ENCODE peak calls at places on chromosomes 2 and 18, in five cellular contexts. F is PC-9, Z is fibroblast of lung, T is SK-N-SH, C is IMR-90. J is an unnamed sample.
A peak's percentile ranks its signal among the peaks of the same experiment; 100 is the strongest.

GRCh38 chr2:30871440-30871839 is 64.2 kb upstream of the CAPN13 start:
- DNase-seq in T (peak; percentile 85), C (no peak), F (peak; percentile 53), Z (no peak), J (no peak)

GRCh38 chr2:176432439-176432838 is 163.2 kb downstream of the MTX2 start:
- DNase-seq in T (no peak), F (no peak), Z (no peak), C (peak; percentile 28), J (no peak)

GRCh38 chr2:185967335-185967734 is 228.7 kb downstream of the FSIP2 start:
- DNase-seq in Z (no peak), F (no peak), C (no peak), T (no peak), J (no peak)

GRCh38 chr18:76985156-76985950 is 147.2 kb downstream of the MBP start:
- DNase-seq in F (no peak), C (no peak), T (no peak), Z (no peak), J (no peak)

GRCh38 chr2:109722026-109722425 is 72.1 kb upstream of the RGPD5 start:
- DNase-seq in T (no peak), C (no peak), F (no peak), Z (no peak), J (no peak)

GRCh38 chr2:15662026-15662425 is 70.4 kb downstream of the DDX1 start:
- DNase-seq in C (no peak), T (no peak), F (no peak), Z (no peak), J (no peak)

GRCh38 chr2:128773641-128774319 is 455.1 kb upstream of the HS6ST1 start:
- DNase-seq in T (no peak), F (no peak), C (no peak), Z (no peak), J (peak; percentile 18)

GRCh38 chr2:214713080-214713830 is 96.2 kb downstream of the BARD1 start:
- DNase-seq in Z (peak; percentile 2), T (no peak), F (no peak), C (no peak), J (no peak)

GRCh38 chr2:174012347-174013309 is 47.5 kb upstream of the SP3 start:
- DNase-seq in F (no peak), Z (peak; percentile 60), T (no peak), C (no peak), J (peak; percentile 83)

GRCh38 chr2:29810956-29811355 is 110.4 kb downstream of the ALK start:
- DNase-seq in T (no peak), C (no peak), Z (peak; percentile 59), F (no peak), J (no peak)

GRCh38 chr2:175889557-175890355 is 112.3 kb downstream of the LNPK start:
- DNase-seq in Z (no peak), T (peak; percentile 47), C (no peak), F (no peak), J (no peak)

GRCh38 chr2:64643838-64644219 is 9.9 kb downstream of the SERTAD2 start:
- DNase-seq in T (no peak), C (no peak), Z (no peak), F (no peak), J (no peak)

GRCh38 chr2:54329482-54330225 is 73.6 kb upstream of the TSPYL6 start:
- DNase-seq in Z (peak; percentile 29), F (no peak), T (peak; percentile 28), C (peak; percentile 22), J (peak; percentile 77)

GRCh38 chr18:32735781-32736180 is 37.0 kb downstream of the KLHL14 start:
- DNase-seq in C (peak; percentile 24), Z (peak; percentile 88), T (no peak), F (no peak), J (no peak)

GRCh38 chr18:58580623-58581022 is 48.3 kb downstream of the ALPK2 start:
- DNase-seq in Z (peak; percentile 82), T (no peak), F (no peak), C (peak; percentile 60), J (no peak)

GRCh38 chr2:200484934-200485333 is 24.9 kb downstream of the KCTD18 start:
- DNase-seq in C (peak; percentile 47), F (no peak), Z (peak; percentile 38), T (no peak), J (no peak)

GRCh38 chr2:126886201-126886905 is 12.3 kb upstream of the TEX51 start:
- DNase-seq in Z (peak; percentile 10), C (peak; percentile 22), F (no peak), T (no peak), J (peak; percentile 96)

GRCh38 chr2:20190862-20191713 is 33.8 kb downstream of the SDC1 start:
- DNase-seq in T (no peak), Z (peak; percentile 56), C (no peak), F (peak; percentile 57), J (peak; percentile 84)

GRCh38 chr18:75125359-75126331 is 83.3 kb downstream of the PTGR3 start:
- DNase-seq in F (no peak), C (no peak), Z (peak; percentile 15), T (peak; percentile 84), J (peak; percentile 87)

GRCh38 chr18:76364282-76365259 is 130.5 kb downstream of the ZNF516 start:
- DNase-seq in Z (no peak), C (no peak), F (no peak), T (no peak), J (no peak)

GRCh38 chr2:31440764-31441163 is 26.2 kb upstream of the XDH start:
- DNase-seq in Z (peak; percentile 95), C (peak; percentile 94), T (no peak), F (peak; percentile 93), J (peak; percentile 85)

GRCh38 chr2:23475473-23475872 is 90.5 kb downstream of the KLHL29 start:
- DNase-seq in Z (no peak), C (no peak), F (no peak), T (no peak), J (no peak)

GRCh38 chr2:200056105-200056504 is 100.7 kb downstream of the MAIP1 start:
- DNase-seq in T (no peak), F (no peak), C (no peak), Z (no peak), J (no peak)

GRCh38 chr2:37459095-37459981 is 114.9 kb downstream of the QPCT start:
- DNase-seq in C (peak; percentile 89), Z (peak; percentile 94), F (no peak), T (peak; percentile 38), J (no peak)

GRCh38 chr18:35526476-35527120 is 28.8 kb upstream of the INO80C start:
- DNase-seq in Z (no peak), T (no peak), C (no peak), F (peak; percentile 68), J (no peak)

GRCh38 chr2:172438741-172439508 is 11.5 kb downstream of the ITGA6 start:
- DNase-seq in F (peak; percentile 99), T (no peak), Z (peak; percentile 52), C (peak; percentile 71), J (peak; percentile 79)

GRCh38 chr2:46097714-46098480 is 199.3 kb upstream of the EPAS1 start:
- DNase-seq in T (no peak), C (peak; percentile 100), F (peak; percentile 95), Z (peak; percentile 99), J (peak; percentile 87)

DNA sequence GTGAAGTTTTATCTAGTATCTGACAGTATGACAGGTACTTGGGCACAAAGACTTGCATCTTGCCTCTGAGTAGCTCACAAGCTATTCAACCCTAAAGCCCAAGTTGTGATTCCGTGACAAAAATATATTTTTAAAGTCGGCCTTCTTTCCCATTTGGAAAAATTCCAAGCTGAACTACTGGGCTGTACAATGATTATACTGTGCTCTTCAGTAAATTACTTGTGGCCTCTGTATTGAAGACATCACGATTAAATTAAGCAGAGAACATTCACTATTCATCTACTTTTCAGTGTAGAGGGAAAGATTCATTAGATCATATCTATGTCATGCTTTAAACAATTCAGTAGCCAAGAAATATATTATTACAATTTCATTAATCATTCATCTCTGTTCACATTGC is 282.2 kb downstream of the CDH2 start:
- DNase-seq in C (no peak), T (no peak), F (no peak), Z (peak; percentile 3), J (no peak)
- H2AFZ ChIP-seq in C (no peak overlapping the region), T (no peak overlapping the region), F (no peak overlapping the region), Z (no peak overlapping the region), J (no peak overlapping the region)

DNA sequence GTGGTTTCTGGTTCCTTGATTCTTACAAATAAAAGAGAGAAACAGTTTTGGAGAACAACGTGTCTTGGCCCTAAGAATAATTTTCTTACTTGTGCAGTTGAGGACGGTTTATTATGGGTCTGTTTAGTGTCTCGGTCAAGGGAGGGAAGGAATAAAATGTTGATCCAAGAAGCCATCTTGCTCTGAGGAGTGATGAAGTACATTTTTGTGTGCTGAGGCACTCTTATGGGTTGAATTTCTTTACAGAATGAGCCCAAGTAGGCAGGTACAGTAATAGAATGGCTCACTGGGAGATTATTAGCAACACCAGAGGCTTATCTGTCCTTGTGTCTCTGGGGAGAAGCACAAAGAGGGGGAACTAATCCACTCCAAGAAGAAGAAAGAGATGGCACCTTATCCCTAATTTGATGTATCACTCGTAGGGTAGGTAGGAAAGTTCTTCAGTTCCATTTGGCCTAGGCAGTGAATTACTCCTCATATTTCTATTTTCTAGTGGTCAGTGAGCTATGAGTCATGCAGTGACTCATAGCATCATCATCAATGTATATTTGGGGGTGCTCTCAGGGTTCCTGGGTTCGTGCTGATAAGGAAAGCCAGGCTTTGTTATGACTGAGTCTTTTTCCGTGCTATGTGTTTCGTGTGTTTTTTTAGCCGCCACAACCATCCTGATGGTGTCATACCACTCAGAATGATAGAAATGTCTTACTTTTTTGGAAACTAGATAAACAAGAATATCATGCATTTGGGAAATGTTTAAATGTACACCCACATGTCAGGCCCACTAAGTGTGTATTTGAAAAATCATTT is 250.1 kb upstream of the CTAGE1 start:
- DNase-seq in F (peak; percentile 82), C (peak; percentile 99), Z (peak; percentile 99), T (no peak), J (peak; percentile 36)
- H2AFZ ChIP-seq in F (no peak overlapping the region), C (peak overlapping the region; percentile 79), Z (no peak overlapping the region), T (peak overlapping the region; percentile 65), J (peak overlapping the region; percentile 72)

GRCh38 chr2:76188334-76188733 is 477.6 kb upstream of the GCFC2 start:
- DNase-seq in Z (no peak), F (no peak), C (no peak), T (no peak), J (no peak)
- H2AFZ ChIP-seq in Z (no peak overlapping the region), F (no peak overlapping the region), C (no peak overlapping the region), T (no peak overlapping the region), J (no peak overlapping the region)

GRCh38 chr2:231189571-231190495 is 8.6 kb upstream of the ARMC9 start:
- DNase-seq in Z (peak; percentile 30), C (no peak), F (no peak), T (no peak), J (peak; percentile 92)
- H2AFZ ChIP-seq in Z (peak overlapping the region; percentile 27), C (peak overlapping the region; percentile 76), F (no peak overlapping the region), T (no peak overlapping the region), J (peak overlapping the region; percentile 93)

GRCh38 chr2:222922019-222922800 is 61.4 kb downstream of the ACSL3 start:
- DNase-seq in Z (no peak), F (no peak), T (no peak), C (no peak), J (no peak)
- H2AFZ ChIP-seq in Z (no peak overlapping the region), F (no peak overlapping the region), T (no peak overlapping the region), C (no peak overlapping the region), J (no peak overlapping the region)

GRCh38 chr18:55858661-55859111 is 270.7 kb upstream of the TCF4 start:
- DNase-seq in T (no peak), C (no peak), F (no peak), Z (peak; percentile 67), J (no peak)
- H2AFZ ChIP-seq in T (no peak overlapping the region), C (no peak overlapping the region), F (no peak overlapping the region), Z (no peak overlapping the region), J (peak overlapping the region; percentile 73)

DNA sequence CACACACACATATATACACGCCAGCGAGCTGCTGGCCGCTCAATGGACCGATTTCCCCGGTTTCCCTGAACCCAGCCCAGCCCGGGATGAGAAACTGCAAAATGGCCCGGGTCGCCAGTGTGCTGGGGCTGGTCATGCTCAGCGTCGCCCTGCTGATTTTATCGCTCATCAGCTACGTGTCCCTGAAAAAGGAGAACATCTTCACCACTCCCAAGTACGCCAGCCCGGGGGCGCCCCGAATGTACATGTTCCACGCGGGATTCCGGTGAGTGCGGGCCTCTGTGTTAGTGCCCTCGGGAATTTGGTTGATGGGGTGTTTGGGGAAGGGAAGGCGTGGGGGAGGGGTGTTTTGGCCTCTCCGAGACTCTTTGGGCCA is 392 bp downstream of the ST8SIA3 start:
- DNase-seq in F (no peak), Z (no peak), T (peak; percentile 78), C (no peak), J (no peak)
- H2AFZ ChIP-seq in F (no peak overlapping the region), Z (no peak overlapping the region), T (no peak overlapping the region), C (peak overlapping the region; percentile 43), J (no peak overlapping the region)